ENCODE peak calls at places on chromosomes 12 and 14, in seven cellular contexts. N is hepatic stellate cell; A is HS-27A; K is NCI-H1417; I is iris pigment epithelial cell; G is activated naive CD4-positive, alpha-beta T cell; D is EL. P is an unnamed sample.

GRCh38 chr14:71606064-71606463 is 326.2 kb upstream of the RGS6 start:
- DNase-seq in N (no peak), D (no peak), G (no peak), A (no peak), I (no peak), K (no peak), P (no peak)

GRCh38 chr12:73486256-73486655 is 1051.4 kb upstream of the ATXN7L3B start:
- DNase-seq in N (no peak), K (peak; percentile 15), G (no peak), A (no peak), D (no peak), I (no peak), P (no peak)

GRCh38 chr14:74491952-74492351 is 1.2 kb downstream of the NPC2 start:
- DNase-seq in I (peak; percentile 59), D (peak; percentile 65), K (no peak), N (peak; percentile 53), A (no peak), G (no peak), P (no peak)

GRCh38 chr14:102927346-102927877 is 4.9 kb downstream of the AMN start:
- DNase-seq in G (no peak), A (no peak), I (no peak), D (no peak), K (no peak), N (no peak), P (no peak)

GRCh38 chr12:107131832-107132616 is 38.7 kb upstream of the CRY1 start:
- DNase-seq in G (no peak), D (peak; percentile 66), K (peak; percentile 97), N (peak; percentile 45), I (peak; percentile 62), A (peak; percentile 15), P (peak; percentile 37)

GRCh38 chr12:26831959-26832816 is 806 bp downstream of the ITPR2 start:
- DNase-seq in K (peak; percentile 26), D (peak; percentile 85), G (peak; percentile 54), I (peak; percentile 86), A (peak; percentile 82), N (peak; percentile 71), P (peak; percentile 43)

GRCh38 chr12:46088040-46088439 is 97.7 kb upstream of the SCAF11 start:
- DNase-seq in G (no peak), A (no peak), K (no peak), N (no peak), I (no peak), D (no peak), P (no peak)

GRCh38 chr12:104877107-104877705 is 80.9 kb downstream of the SLC41A2 start:
- DNase-seq in A (no peak), I (peak; percentile 57), K (peak; percentile 42), N (peak; percentile 28), D (peak; percentile 38), G (no peak), P (no peak)

GRCh38 chr14:40269436-40269835 is 837.2 kb upstream of the FBXO33 start:
- DNase-seq in A (no peak), K (no peak), G (no peak), I (no peak), N (no peak), D (no peak), P (no peak)

GRCh38 chr12:124548854-124549378 is 18.5 kb downstream of the NCOR2 start:
- DNase-seq in A (no peak), K (no peak), N (no peak), D (peak; percentile 68), G (no peak), I (peak; percentile 84), P (peak; percentile 32)

GRCh38 chr12:11707535-11707934 is 58.1 kb downstream of the ETV6 start:
- DNase-seq in D (no peak), K (no peak), G (no peak), N (no peak), I (no peak), A (no peak), P (no peak)

GRCh38 chr14:58864751-58865519 is 227.2 kb downstream of the DACT1 start:
- DNase-seq in N (no peak), A (no peak), I (peak; percentile 76), K (no peak), D (peak; percentile 77), G (no peak), P (no peak)

GRCh38 chr14:97943619-97944018 is 1146.4 kb downstream of the VRK1 start:
- DNase-seq in D (no peak), K (no peak), I (no peak), G (no peak), N (no peak), A (no peak), P (no peak)

GRCh38 chr12:53115112-53115890 is 12.0 kb downstream of the SOAT2 start:
- DNase-seq in G (no peak), A (no peak), I (no peak), N (no peak), D (no peak), K (no peak), P (no peak)

GRCh38 chr12:111741235-111741812 is 25.4 kb upstream of the ALDH2 start:
- DNase-seq in A (no peak), D (no peak), I (peak; percentile 63), G (no peak), K (no peak), N (no peak), P (no peak)

GRCh38 chr14:32318087-32318486 is 11.0 kb upstream of the AKAP6 start:
- DNase-seq in D (no peak), A (no peak), G (no peak), N (no peak), K (no peak), I (no peak), P (no peak)

GRCh38 chr14:50003213-50004021 is 110.5 kb downstream of the ARF6 start:
- DNase-seq in D (peak; percentile 82), A (peak; percentile 74), I (peak; percentile 63), G (peak; percentile 67), N (peak; percentile 80), K (peak; percentile 60), P (no peak)

GRCh38 chr12:131830335-131831020 is 2.3 kb downstream of the MMP17 start:
- DNase-seq in D (peak; percentile 89), K (peak; percentile 58), N (peak; percentile 88), G (no peak), A (no peak), I (peak; percentile 88), P (peak; percentile 60)

GRCh38 chr12:31476437-31476836 is 114.5 kb downstream of the DENND5B start:
- DNase-seq in N (no peak), G (no peak), A (no peak), D (no peak), I (no peak), K (no peak), P (no peak)

GRCh38 chr12:80704430-80704829 is 3.0 kb upstream of the MYF6 start:
- DNase-seq in G (no peak), I (no peak), K (no peak), N (no peak), A (no peak), D (no peak), P (no peak)

GRCh38 chr14:58663494-58664111 is 25.8 kb downstream of the DACT1 start:
- DNase-seq in N (peak; percentile 8), I (peak; percentile 97), K (peak; percentile 90), A (no peak), D (peak; percentile 94), G (no peak), P (no peak)

GRCh38 chr12:93813972-93814821 is 137.0 kb downstream of the CRADD start:
- DNase-seq in G (no peak), N (peak; percentile 41), A (no peak), D (no peak), I (peak; percentile 96), K (no peak), P (peak; percentile 27)

GRCh38 chr12:80400591-80400991 is 43.4 kb upstream of the PTPRQ start:
- DNase-seq in D (peak; percentile 9), N (peak; percentile 12), A (no peak), G (no peak), I (no peak), K (no peak), P (peak; percentile 6)

GRCh38 chr14:67077914-67078313 is 111.3 kb upstream of the GARIN2 start:
- DNase-seq in D (no peak), I (peak; percentile 11), K (no peak), G (no peak), A (no peak), N (no peak), P (peak; percentile 5)

GRCh38 chr14:95664546-95664945 is 21.7 kb upstream of the TCL1B start:
- DNase-seq in A (no peak), G (no peak), D (no peak), K (no peak), I (no peak), N (no peak), P (no peak)

GRCh38 chr12:113870035-113870434 is 96.1 kb downstream of the RBM19 start:
- DNase-seq in N (no peak), D (no peak), G (no peak), K (peak; percentile 67), A (no peak), I (no peak), P (peak; percentile 19)

GRCh38 chr14:75884198-75884611 is 97.6 kb downstream of the TGFB3 start:
- DNase-seq in G (no peak), D (peak; percentile 87), A (peak; percentile 57), I (peak; percentile 96), N (peak; percentile 59), K (no peak), P (no peak)

P was measured in anterior cingulate cortex.